ENCODE peak calls at places on chromosomes 1 and 21, in five cellular contexts. P is left ventricle myocardium inferior, B is K562, J is adrenal gland, I is HFFc6. N is an unnamed sample.

GRCh38 chr21:26881504-26882228 is 36.5 kb upstream of the ADAMTS1 start:
- DNase-seq in I (peak), J (no peak), B (no peak), P (no peak), N (no peak)

GRCh38 chr1:153400244-153400643 is 9.4 kb upstream of the S100A8 start:
- DNase-seq in P (no peak), B (peak), I (peak), J (no peak), N (no peak)

GRCh38 chr1:9659328-9659727 is 7.8 kb downstream of the PIK3CD start:
- DNase-seq in J (no peak), P (no peak), B (no peak), I (peak), N (no peak)

GRCh38 chr1:15506831-15507230 is 17.2 kb downstream of the CASP9 start:
- DNase-seq in J (no peak), I (no peak), B (no peak), P (no peak), N (no peak)

GRCh38 chr1:186463511-186463910 is 2.6 kb upstream of the PDC start:
- DNase-seq in P (no peak), J (no peak), I (no peak), B (no peak), N (no peak)

GRCh38 chr1:197127513-197127912 is 19.0 kb downstream of the ASPM start:
- DNase-seq in J (no peak), I (no peak), P (no peak), B (no peak), N (no peak)

GRCh38 chr1:106952766-106953165 is 103.7 kb upstream of the PRMT6 start:
- DNase-seq in B (no peak), P (no peak), I (no peak), J (no peak), N (no peak)

GRCh38 chr1:48859429-48859828 is 82.7 kb upstream of the BEND5 start:
- DNase-seq in B (no peak), J (no peak), I (no peak), P (no peak), N (no peak)

GRCh38 chr1:208475951-208476824 is 232.0 kb upstream of the PLXNA2 start:
- DNase-seq in I (no peak), B (no peak), J (peak), P (no peak), N (no peak)

GRCh38 chr1:161719325-161719611 is 2.1 kb upstream of the FCRLB start:
- DNase-seq in B (no peak), P (no peak), I (no peak), J (no peak), N (no peak)

GRCh38 chr1:7705048-7705907 is 65.8 kb upstream of the VAMP3 start:
- DNase-seq in P (peak), I (no peak), J (no peak), B (peak), N (no peak)

GRCh38 chr1:169466259-169467230 is 19.2 kb downstream of the SLC19A2 start:
- DNase-seq in P (no peak), J (no peak), I (peak), B (peak), N (no peak)

GRCh38 chr1:72178266-72178665 is 104.1 kb downstream of the NEGR1 start:
- DNase-seq in P (no peak), I (peak), B (no peak), J (no peak), N (no peak)

GRCh38 chr1:176893625-176894352 is 270.7 kb downstream of the ASTN1 start:
- DNase-seq in P (no peak), I (no peak), J (no peak), B (no peak), N (no peak)

GRCh38 chr21:33441489-33442477 is 38.0 kb downstream of the TMEM50B start:
- DNase-seq in I (peak), J (peak), P (peak), B (no peak), N (no peak)

GRCh38 chr1:68321084-68321685 is 88.9 kb upstream of the WLS start:
- DNase-seq in J (peak), I (peak), B (peak), P (peak), N (peak)

GRCh38 chr1:21579788-21580187 is 70.6 kb downstream of the ALPL start:
- DNase-seq in B (no peak), I (no peak), J (no peak), P (no peak), N (no peak)

GRCh38 chr21:30146558-30147282 is 19.9 kb downstream of the CLDN17 start:
- DNase-seq in B (no peak), I (no peak), P (no peak), J (no peak), N (no peak)

GRCh38 chr1:37108596-37109188 is 74.4 kb upstream of the GRIK3 start:
- DNase-seq in I (no peak), B (no peak), J (no peak), P (no peak), N (no peak)

GRCh38 chr1:217089239-217090014 is 366.2 kb upstream of the ESRRG start:
- DNase-seq in P (peak), I (no peak), J (peak), B (no peak), N (peak)

GRCh38 chr1:86119214-86119764 is 37.3 kb downstream of the COL24A1 start:
- DNase-seq in I (no peak), B (no peak), J (no peak), P (no peak), N (no peak)

GRCh38 chr1:117815926-117816325 is 113.5 kb downstream of the GDAP2 start:
- DNase-seq in B (peak), J (no peak), P (no peak), I (no peak), N (no peak)
- TF ChIP-seq CTCF in B (peak), J (no peak), P (peak), I (peak), N (peak)

DNA sequence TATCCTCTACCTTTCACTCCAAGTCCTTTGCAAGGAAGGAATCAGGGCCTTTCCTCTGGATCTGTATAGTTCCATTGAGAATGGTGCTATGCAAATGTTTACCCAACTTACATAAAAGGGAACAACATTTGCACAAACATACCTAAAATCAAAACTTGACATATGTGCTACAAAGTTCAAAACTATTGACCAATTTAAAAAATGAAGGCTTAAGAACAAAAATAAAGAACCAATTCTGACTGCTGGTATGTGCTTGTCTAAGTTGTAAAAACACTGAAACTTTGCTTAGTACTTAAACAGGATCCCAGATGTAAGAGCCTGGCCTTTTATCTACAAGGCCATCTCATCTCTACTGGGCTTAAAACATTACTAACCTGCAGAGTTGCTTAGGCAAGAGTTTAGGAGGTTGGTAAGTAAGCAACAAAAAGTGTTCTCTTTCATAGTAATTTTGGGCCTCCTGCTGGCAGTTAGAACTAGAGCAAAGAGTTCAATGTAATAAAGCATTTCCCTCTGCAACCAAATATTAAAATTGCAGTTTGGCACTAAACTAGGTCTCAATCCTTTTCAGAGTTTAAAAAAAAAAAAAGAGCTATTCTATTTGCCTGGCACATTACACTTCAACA is 2.0 kb downstream of the SCMH1 start:
- DNase-seq in B (no peak), J (no peak), I (peak), P (no peak), N (no peak)
- TF ChIP-seq CTCF in B (no peak), J (peak), I (peak), P (peak), N (peak)

GRCh38 chr21:37060296-37060695 is 12.6 kb downstream of the PIGP start:
- DNase-seq in P (no peak), J (peak), B (no peak), I (peak), N (peak)
- TF ChIP-seq CTCF in P (no peak), J (no peak), B (no peak), I (peak), N (no peak)

GRCh38 chr21:43818685-43819084 is 29.3 kb downstream of the RRP1 start:
- DNase-seq in J (no peak), B (no peak), I (no peak), P (no peak), N (no peak)

GRCh38 chr21:43815107-43815742 is 25.8 kb downstream of the RRP1 start:
- DNase-seq in I (no peak), B (peak), J (no peak), P (no peak), N (no peak)

GRCh38 chr21:43815991-43816390 is 26.6 kb downstream of the RRP1 start:
- DNase-seq in J (no peak), I (no peak), B (no peak), P (no peak), N (no peak)

GRCh38 chr21:43817157-43818086 is 28.0 kb downstream of the RRP1 start:
- DNase-seq in P (no peak), B (no peak), I (no peak), J (no peak), N (no peak)

DNA sequence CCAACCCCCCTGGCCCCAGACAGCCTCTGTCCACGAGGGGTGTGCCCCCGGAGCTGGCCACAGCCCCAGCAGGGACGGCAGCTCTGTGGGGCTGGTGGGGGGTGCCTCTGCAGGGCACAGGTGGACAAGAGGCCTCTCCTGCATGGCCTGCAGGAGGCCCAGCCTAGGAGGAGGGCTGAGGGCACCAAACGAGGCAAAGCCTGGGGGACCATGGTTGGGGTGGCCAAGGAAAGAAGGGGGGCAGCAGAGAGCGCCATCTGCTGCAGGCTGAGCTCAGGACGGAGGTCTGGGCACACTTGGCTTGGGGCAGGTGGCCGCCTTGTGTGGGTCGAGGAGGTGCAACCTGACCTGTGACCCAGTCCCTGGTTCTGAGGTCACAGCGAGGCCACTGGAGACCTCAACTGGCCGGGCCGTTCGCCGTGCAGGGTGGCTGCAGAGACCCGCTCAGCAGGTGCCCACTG is 27.3 kb downstream of the RRP1 start:
- DNase-seq in B (no peak), I (no peak), J (no peak), P (no peak), N (no peak)
- TF ChIP-seq CTCF in B (peak), I (peak), J (no peak), P (no peak), N (no peak)

GRCh38 chr1:228515200-228515834 is 28.1 kb downstream of the RNF187 start:
- DNase-seq in I (peak), B (peak), J (no peak), P (no peak), N (peak)
- TF ChIP-seq CTCF in I (peak), B (peak), J (peak), P (peak), N (peak)

GRCh38 chr1:25875154-25875855 is at the start of gene PAQR7:
- DNase-seq in P (peak), I (peak), J (peak), B (peak), N (peak)
- TF ChIP-seq CTCF in P (peak), I (peak), J (no peak), B (peak), N (no peak)

GRCh38 chr1:28581531-28582247 is 10.4 kb upstream of the RAB42 start:
- DNase-seq in P (peak), J (peak), B (peak), I (peak), N (peak)

GRCh38 chr1:28579374-28579773 is 12.7 kb upstream of the RAB42 start:
- DNase-seq in J (no peak), P (no peak), B (peak), I (no peak), N (no peak)

GRCh38 chr1:28582248-28582615 is 9.8 kb upstream of the RAB42 start:
- DNase-seq in P (no peak), I (no peak), J (no peak), B (no peak), N (no peak)

GRCh38 chr1:28578696-28579218 is 13.3 kb upstream of the RAB42 start:
- DNase-seq in J (no peak), P (no peak), B (peak), I (no peak), N (no peak)

GRCh38 chr1:28580706-28581530 is 11.1 kb upstream of the RAB42 start:
- DNase-seq in J (peak), I (peak), B (peak), P (no peak), N (peak)
- TF ChIP-seq CTCF in J (no peak), I (peak), B (peak), P (no peak), N (peak)

GRCh38 chr1:51086496-51087271 is 15.3 kb upstream of the C1orf185 start:
- DNase-seq in J (no peak), B (no peak), I (no peak), P (no peak), N (no peak)
- TF ChIP-seq CTCF in J (no peak), B (no peak), I (no peak), P (no peak), N (no peak)

N was measured in neural crest cell.